ENCODE peak calls at places on chromosomes 1 and 21, in four cellular contexts. One of them, this sample, is unnamed.

GRCh38 chr21:37815893-37816292 is 100.4 kb downstream of the KCNJ6 start:
- DNase-seq in GM12878: no peak
- DNase-seq in H1: no peak
- DNase-seq in HepG2: no peak
- DNase-seq in this sample: no peak

GRCh38 chr1:78222225-78222961 is 176.6 kb downstream of the GIPC2 start:
- DNase-seq in GM12878: no peak
- DNase-seq in H1: no peak
- DNase-seq in HepG2: no peak
- DNase-seq in this sample: no peak

GRCh38 chr1:30707412-30708360 is 15.7 kb downstream of the MATN1 start:
- DNase-seq in GM12878: no peak
- DNase-seq in H1: no peak
- DNase-seq in HepG2: peak; percentile 38
- DNase-seq in this sample: peak; percentile 90

GRCh38 chr1:31633117-31633516 is 11.6 kb downstream of the PEF1 start:
- DNase-seq in GM12878: no peak
- DNase-seq in H1: no peak
- DNase-seq in HepG2: peak; percentile 24
- DNase-seq in this sample: no peak

GRCh38 chr21:42149656-42150457 is 69.1 kb upstream of the ABCG1 start:
- DNase-seq in GM12878: no peak
- DNase-seq in H1: no peak
- DNase-seq in HepG2: no peak
- DNase-seq in this sample: peak; percentile 6

GRCh38 chr1:234853906-234854647 is 244.1 kb upstream of the IRF2BP2 start:
- DNase-seq in GM12878: no peak
- DNase-seq in H1: no peak
- DNase-seq in HepG2: no peak
- DNase-seq in this sample: no peak

GRCh38 chr1:35795295-35795694 is 12.5 kb upstream of the AGO4 start:
- DNase-seq in GM12878: no peak
- DNase-seq in H1: no peak
- DNase-seq in HepG2: no peak
- DNase-seq in this sample: no peak

GRCh38 chr1:96238426-96238825 is 483.2 kb upstream of the PTBP2 start:
- DNase-seq in GM12878: no peak
- DNase-seq in H1: no peak
- DNase-seq in HepG2: no peak
- DNase-seq in this sample: no peak

GRCh38 chr1:38508272-38508671 is 351.3 kb downstream of the RRAGC start:
- DNase-seq in GM12878: no peak
- DNase-seq in H1: no peak
- DNase-seq in HepG2: no peak
- DNase-seq in this sample: no peak

GRCh38 chr1:28518745-28519341 is 13.0 kb downstream of the RCC1 start:
- DNase-seq in GM12878: no peak
- DNase-seq in H1: no peak
- DNase-seq in HepG2: peak; percentile 84
- DNase-seq in this sample: no peak

GRCh38 chr21:39686636-39687035 is 58.3 kb upstream of the IGSF5 start:
- DNase-seq in GM12878: no peak
- DNase-seq in H1: no peak
- DNase-seq in HepG2: no peak
- DNase-seq in this sample: no peak

GRCh38 chr1:83673287-83673686 is 325.6 kb downstream of the TTLL7 start:
- DNase-seq in GM12878: no peak
- DNase-seq in H1: no peak
- DNase-seq in HepG2: no peak
- DNase-seq in this sample: no peak

GRCh38 chr1:43071241-43071640 is 100.8 kb downstream of the EBNA1BP2 start:
- DNase-seq in GM12878: no peak
- DNase-seq in H1: no peak
- DNase-seq in HepG2: no peak
- DNase-seq in this sample: no peak

GRCh38 chr1:27689423-27690173 is 17.6 kb upstream of the IFI6 start:
- DNase-seq in GM12878: peak; percentile 60
- DNase-seq in H1: no peak
- DNase-seq in HepG2: no peak
- DNase-seq in this sample: no peak

GRCh38 chr1:238892612-238893011 is 493.8 kb upstream of the CHRM3 start:
- DNase-seq in GM12878: no peak
- DNase-seq in H1: no peak
- DNase-seq in HepG2: no peak
- DNase-seq in this sample: no peak

GRCh38 chr1:63326106-63326472 is 3.7 kb downstream of the FOXD3 start:
- DNase-seq in GM12878: no peak
- DNase-seq in H1: no peak
- DNase-seq in HepG2: no peak
- DNase-seq in this sample: peak; percentile 41

GRCh38 chr1:167328306-167328705 is 107.6 kb downstream of the POU2F1 start:
- DNase-seq in GM12878: peak; percentile 23
- DNase-seq in H1: no peak
- DNase-seq in HepG2: no peak
- DNase-seq in this sample: no peak

GRCh38 chr1:83846138-83846537 is 152.8 kb downstream of the TTLL7 start:
- DNase-seq in GM12878: no peak
- DNase-seq in H1: no peak
- DNase-seq in HepG2: no peak
- DNase-seq in this sample: no peak

GRCh38 chr1:245279346-245279745 is 124.6 kb downstream of the KIF26B start:
- DNase-seq in GM12878: no peak
- DNase-seq in H1: no peak
- DNase-seq in HepG2: no peak
- DNase-seq in this sample: no peak

GRCh38 chr1:151715726-151716404 is 738 bp downstream of the CELF3 start:
- DNase-seq in GM12878: no peak
- DNase-seq in H1: no peak
- DNase-seq in HepG2: peak; percentile 55
- DNase-seq in this sample: peak; percentile 89

GRCh38 chr1:185719021-185719420 is 15.2 kb upstream of the HMCN1 start:
- DNase-seq in GM12878: no peak
- DNase-seq in H1: no peak
- DNase-seq in HepG2: no peak
- DNase-seq in this sample: no peak

GRCh38 chr1:244106173-244106572 is 55.1 kb downstream of the ZBTB18 start:
- DNase-seq in GM12878: no peak
- DNase-seq in H1: no peak
- DNase-seq in HepG2: no peak
- DNase-seq in this sample: no peak

GRCh38 chr1:151815716-151816327 is 10.6 kb upstream of the LINGO4 start:
- DNase-seq in GM12878: no peak
- DNase-seq in H1: no peak
- DNase-seq in HepG2: no peak
- DNase-seq in this sample: no peak

GRCh38 chr1:205199090-205199930 is 12.2 kb downstream of the DSTYK start:
- DNase-seq in GM12878: no peak
- DNase-seq in H1: no peak
- DNase-seq in HepG2: no peak
- DNase-seq in this sample: no peak

DNA sequence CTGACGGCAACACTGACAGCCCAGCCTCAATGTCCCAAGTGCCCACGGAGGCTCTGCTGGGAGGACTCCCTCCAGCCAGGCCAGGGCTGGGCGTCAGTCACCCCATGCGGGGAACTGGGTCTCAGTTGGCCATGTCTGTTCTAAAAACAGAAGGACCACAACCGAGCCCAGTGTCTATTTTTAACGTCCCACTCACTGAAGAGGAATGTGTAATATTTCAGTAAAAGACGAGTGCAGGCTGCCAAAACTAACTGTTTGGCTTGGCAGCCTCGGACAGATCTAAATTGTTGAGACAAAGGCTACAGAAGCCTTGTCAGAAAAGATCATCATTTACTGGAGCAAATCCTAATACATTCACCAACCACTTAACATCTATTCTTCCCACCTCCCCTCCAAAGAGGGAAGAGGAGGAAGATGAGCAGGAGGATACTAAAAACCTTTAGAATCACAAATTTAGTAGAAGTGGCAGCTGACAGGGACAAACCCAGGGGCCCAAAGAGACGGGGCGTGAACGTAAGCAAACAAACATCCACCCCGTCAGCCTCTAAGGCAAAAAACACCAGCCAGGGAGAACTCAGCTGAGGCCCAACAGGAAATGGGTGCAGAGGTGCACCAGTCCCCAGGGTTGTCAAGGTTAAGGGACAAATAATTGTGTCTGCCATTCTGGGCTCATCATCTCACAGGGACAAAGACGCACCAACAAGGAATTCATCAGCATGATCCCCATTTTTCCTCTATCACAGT is 18.7 kb downstream of the C1orf198 start:
- DNase-seq in GM12878: no peak
- DNase-seq in H1: no peak
- DNase-seq in HepG2: no peak
- DNase-seq in this sample: no peak
- TF ChIP-seq TCF12 in GM12878: no peak
- TF ChIP-seq TCF12 in H1: no peak
- TF ChIP-seq TCF12 in HepG2: no peak
- TF ChIP-seq TCF12 in this sample: peak; percentile 84

GRCh38 chr1:923131-923990 is at the start of gene SAMD11:
- DNase-seq in GM12878: no peak
- DNase-seq in H1: no peak
- DNase-seq in HepG2: peak; percentile 40
- DNase-seq in this sample: peak; percentile 85

GRCh38 chr1:920506-920905 is 3.2 kb upstream of the SAMD11 start:
- DNase-seq in GM12878: no peak
- DNase-seq in H1: no peak
- DNase-seq in HepG2: no peak
- DNase-seq in this sample: no peak

GRCh38 chr1:920008-920407 is 3.7 kb upstream of the SAMD11 start:
- DNase-seq in GM12878: no peak
- DNase-seq in H1: no peak
- DNase-seq in HepG2: no peak
- DNase-seq in this sample: no peak

GRCh38 chr1:919271-919872 is 4.4 kb upstream of the SAMD11 start:
- DNase-seq in GM12878: no peak
- DNase-seq in H1: no peak
- DNase-seq in HepG2: no peak
- DNase-seq in this sample: peak; percentile 69

DNA sequence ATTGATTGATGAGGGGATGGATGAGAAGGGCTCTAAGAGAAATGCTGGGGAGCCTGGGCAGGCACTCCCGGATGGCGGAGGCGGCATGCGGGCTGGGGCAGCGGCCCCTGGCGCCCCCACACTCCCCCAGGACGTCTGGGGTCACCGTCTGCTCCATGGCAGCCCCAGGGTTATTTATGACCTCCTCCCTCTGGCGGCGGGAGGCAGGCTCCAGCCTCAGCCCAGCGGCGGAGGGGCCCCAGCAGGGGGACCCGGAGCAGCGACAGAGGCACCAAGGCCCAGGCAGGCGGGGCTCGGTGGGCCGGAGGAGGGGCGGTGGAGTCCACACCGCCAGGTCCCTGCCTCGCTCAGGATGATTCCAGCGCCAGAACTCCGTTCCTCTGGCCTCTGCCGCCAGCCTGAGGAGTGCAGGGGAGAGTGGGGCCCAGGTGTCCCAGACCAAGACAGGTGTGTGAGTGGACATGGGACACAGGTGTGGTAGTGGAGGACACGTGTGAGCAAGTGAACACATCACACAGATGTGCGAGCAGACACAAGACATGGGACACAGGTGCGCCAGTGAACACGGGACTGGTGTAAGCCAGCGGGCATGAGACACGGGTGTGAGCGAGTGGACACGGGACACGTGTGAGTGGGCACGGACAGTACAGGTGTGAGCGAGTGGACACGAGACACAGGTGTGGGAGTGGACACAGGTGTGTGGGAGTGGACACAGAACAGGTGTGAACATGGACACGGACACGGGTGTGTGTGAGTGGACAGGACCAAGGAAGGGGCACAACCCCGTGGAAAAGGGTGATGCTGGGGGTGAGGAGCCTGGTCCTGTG is 2.5 kb upstream of the SAMD11 start:
- DNase-seq in GM12878: no peak
- DNase-seq in H1: peak; percentile 43
- DNase-seq in HepG2: peak; percentile 60
- DNase-seq in this sample: peak; percentile 92
- TF ChIP-seq TCF12 in GM12878: no peak
- TF ChIP-seq TCF12 in H1: no peak
- TF ChIP-seq TCF12 in HepG2: no peak
- TF ChIP-seq TCF12 in this sample: peak; percentile 47

GRCh38 chr1:21048462-21048861 is 128.2 kb downstream of the EIF4G3 start:
- DNase-seq in GM12878: no peak
- DNase-seq in H1: no peak
- DNase-seq in HepG2: no peak
- DNase-seq in this sample: no peak

GRCh38 chr1:21051177-21051576 is 125.5 kb downstream of the EIF4G3 start:
- DNase-seq in GM12878: no peak
- DNase-seq in H1: no peak
- DNase-seq in HepG2: no peak
- DNase-seq in this sample: no peak

GRCh38 chr1:21052034-21052433 is 124.7 kb downstream of the EIF4G3 start:
- DNase-seq in GM12878: no peak
- DNase-seq in H1: no peak
- DNase-seq in HepG2: no peak
- DNase-seq in this sample: no peak

GRCh38 chr1:21046132-21046531 is 130.6 kb downstream of the EIF4G3 start:
- DNase-seq in GM12878: no peak
- DNase-seq in H1: no peak
- DNase-seq in HepG2: no peak
- DNase-seq in this sample: no peak

GRCh38 chr1:21050031-21050430 is 126.7 kb downstream of the EIF4G3 start:
- DNase-seq in GM12878: no peak
- DNase-seq in H1: no peak
- DNase-seq in HepG2: no peak
- DNase-seq in this sample: no peak
- TF ChIP-seq TCF12 in GM12878: no peak
- TF ChIP-seq TCF12 in H1: no peak
- TF ChIP-seq TCF12 in HepG2: no peak
- TF ChIP-seq TCF12 in this sample: no peak

DNA sequence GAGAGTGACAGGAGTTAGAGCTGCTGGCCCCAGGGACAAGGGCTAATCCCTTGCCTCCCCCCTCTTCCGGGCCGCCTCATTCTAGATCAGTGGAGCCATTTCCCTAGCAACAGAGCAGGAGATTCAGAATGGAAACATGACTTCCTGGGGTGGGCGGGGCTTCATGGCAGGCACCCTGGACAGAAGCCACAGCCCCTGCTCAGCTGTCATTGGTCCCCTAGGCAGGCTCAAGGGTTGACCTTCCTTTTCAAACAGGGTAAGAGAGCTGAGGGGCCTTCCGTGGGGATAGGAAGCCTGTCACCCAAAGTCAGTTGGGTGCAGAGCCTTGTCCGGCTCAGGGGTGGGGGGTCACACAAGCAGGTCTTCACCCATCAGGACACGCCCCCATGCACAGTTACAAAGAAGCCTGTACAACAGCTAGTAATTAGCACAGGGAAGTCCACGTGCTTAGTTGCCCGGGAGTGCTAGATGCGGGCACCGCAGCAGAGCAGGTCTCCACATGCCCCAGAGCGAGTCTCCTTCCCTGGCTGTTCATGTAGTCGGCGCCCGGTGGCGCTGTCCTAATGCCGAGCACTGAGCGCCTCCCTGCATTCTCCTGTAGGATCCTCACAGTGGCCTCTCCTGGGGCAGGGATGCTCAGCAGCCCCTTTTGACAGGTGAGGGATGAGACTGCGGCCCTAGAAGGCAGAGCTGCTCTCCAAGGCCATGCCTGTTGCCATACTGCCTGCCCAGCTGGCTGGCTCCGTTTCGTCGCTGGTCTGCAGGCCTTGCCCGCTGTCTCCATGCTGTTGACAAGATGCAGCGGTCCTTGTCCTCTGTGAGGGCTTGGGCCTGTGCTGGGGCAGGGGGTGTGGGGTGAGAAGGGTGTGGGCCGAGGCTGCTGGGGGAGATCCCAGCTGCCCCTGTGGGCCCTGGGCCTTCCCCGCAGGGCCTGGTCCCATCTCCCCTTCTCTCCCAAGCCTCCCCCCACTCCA is 5.1 kb downstream of the TMEM201 start:
- DNase-seq in GM12878: peak; percentile 30
- DNase-seq in H1: peak; percentile 23
- DNase-seq in HepG2: peak; percentile 91
- DNase-seq in this sample: peak; percentile 93
- TF ChIP-seq TCF12 in GM12878: no peak
- TF ChIP-seq TCF12 in H1: no peak
- TF ChIP-seq TCF12 in HepG2: no peak
- TF ChIP-seq TCF12 in this sample: no peak